ENCODE peak calls at places on chromosomes 16 and 17, in four cellular contexts. Q is K562, U is HepG2, M is GM12878. B is an unnamed sample.

GRCh38 chr17:36686123-36686669 is 84.8 kb downstream of the MRM1 start:
- DNase-seq in Q (no peak), M (no peak), U (no peak), B (no peak)

GRCh38 chr17:63696381-63696961 is 3.5 kb downstream of the LIMD2 start:
- DNase-seq in U (peak; percentile 59), M (no peak), Q (peak; percentile 54), B (peak; percentile 63)

GRCh38 chr16:68920349-68920748 is 77.0 kb downstream of the TANGO6 start:
- DNase-seq in U (no peak), Q (no peak), M (no peak), B (no peak)

GRCh38 chr16:67760831-67761230 is 41.7 kb upstream of the GFOD2 start:
- DNase-seq in Q (no peak), U (no peak), M (no peak), B (no peak)

GRCh38 chr16:70756071-70756470 is 44.9 kb downstream of the VAC14 start:
- DNase-seq in U (no peak), Q (no peak), M (no peak), B (no peak)

GRCh38 chr16:30924086-30924714 is 828 bp downstream of the FBXL19 start:
- DNase-seq in Q (peak; percentile 72), U (no peak), M (no peak), B (no peak)

GRCh38 chr17:4672726-4673125 is 31.2 kb downstream of the PELP1 start:
- DNase-seq in Q (no peak), U (no peak), M (no peak), B (no peak)

GRCh38 chr16:89602273-89602951 is 11.0 kb upstream of the DPEP1 start:
- DNase-seq in Q (peak; percentile 39), U (no peak), M (no peak), B (peak; percentile 37)

GRCh38 chr16:6643083-6643686 is 689.5 kb upstream of the RBFOX1 start:
- DNase-seq in M (peak; percentile 11), Q (peak; percentile 35), U (peak; percentile 31), B (peak; percentile 15)

GRCh38 chr17:37476431-37477130 is 13.1 kb upstream of the DUSP14 start:
- DNase-seq in Q (no peak), U (peak; percentile 23), M (no peak), B (no peak)

GRCh38 chr17:57356153-57356721 is 99.9 kb downstream of the MSI2 start:
- DNase-seq in M (no peak), Q (no peak), U (no peak), B (no peak)

GRCh38 chr16:70695351-70696070 is 9.7 kb upstream of the MTSS2 start:
- DNase-seq in U (peak; percentile 34), Q (peak; percentile 85), M (no peak), B (no peak)

GRCh38 chr16:12535535-12536411 is 267.9 kb downstream of the CPPED1 start:
- DNase-seq in U (peak; percentile 42), M (peak; percentile 97), Q (peak; percentile 34), B (no peak)

GRCh38 chr17:61201211-61201610 is 198.4 kb upstream of the TBX2 start:
- DNase-seq in Q (no peak), U (peak; percentile 44), M (no peak), B (no peak)

GRCh38 chr16:89409161-89409711 is 81.1 kb downstream of the ANKRD11 start:
- DNase-seq in U (no peak), Q (no peak), M (no peak), B (no peak)

GRCh38 chr16:46845952-46846351 is 15.0 kb upstream of the C16orf87 start:
- DNase-seq in U (no peak), M (no peak), Q (no peak), B (no peak)

GRCh38 chr16:10957771-10958486 is 13.6 kb downstream of the CLEC16A start:
- DNase-seq in M (no peak), Q (no peak), U (no peak), B (no peak)

GRCh38 chr16:67537636-67538591 is 9.3 kb downstream of the RIPOR1 start:
- DNase-seq in M (no peak), U (no peak), Q (no peak), B (no peak)

GRCh38 chr17:29168079-29168758 is 12.0 kb downstream of the MYO18A start:
- DNase-seq in U (no peak), Q (peak; percentile 7), M (no peak), B (no peak)

GRCh38 chr16:22235839-22236745 is 30.0 kb downstream of the EEF2K start:
- DNase-seq in Q (no peak), M (no peak), U (no peak), B (no peak)

GRCh38 chr17:19714542-19715411 is 1.6 kb downstream of the SLC47A2 start:
- DNase-seq in U (no peak), M (no peak), Q (no peak), B (no peak)

GRCh38 chr17:12097326-12097725 is 76.6 kb downstream of the MAP2K4 start:
- DNase-seq in M (no peak), U (no peak), Q (no peak), B (no peak)

GRCh38 chr16:9909072-9909471 is 273.2 kb downstream of the GRIN2A start:
- DNase-seq in Q (no peak), M (no peak), U (no peak), B (no peak)

GRCh38 chr17:76252040-76252954 is 12.0 kb upstream of the RNF157 start:
- DNase-seq in Q (no peak), U (peak; percentile 94), M (no peak), B (no peak)

GRCh38 chr17:32490101-32490482 is 3.3 kb downstream of the CDK5R1 start:
- DNase-seq in Q (no peak), U (no peak), M (no peak), B (no peak)

GRCh38 chr17:7445011-7445927 is at the start of gene CHRNB1:
- DNase-seq in Q (peak; percentile 90), U (peak; percentile 85), M (no peak), B (peak; percentile 40)

GRCh38 chr16:27526169-27526568 is 23.5 kb downstream of the GTF3C1 start:
- DNase-seq in U (no peak), M (no peak), Q (peak; percentile 27), B (no peak)

GRCh38 chr16:73124097-73124652 is 76.2 kb upstream of the ZFHX3 start:
- DNase-seq in Q (no peak), M (no peak), U (no peak), B (peak; percentile 34)

GRCh38 chr17:43556292-43556691 is 10.2 kb upstream of the ETV4 start:
- DNase-seq in M (no peak), Q (peak; percentile 80), U (no peak), B (no peak)

GRCh38 chr17:44386182-44386525 is 3.3 kb downstream of the ITGA2B start:
- DNase-seq in U (no peak), Q (no peak), M (no peak), B (no peak)

GRCh38 chr16:69270395-69270794 is 40.8 kb upstream of the VPS4A start:
- DNase-seq in U (no peak), Q (no peak), M (no peak), B (no peak)

GRCh38 chr17:50626037-50626574 is 8.6 kb upstream of the ABCC3 start:
- DNase-seq in Q (peak; percentile 79), M (no peak), U (peak; percentile 84), B (peak; percentile 89)

GRCh38 chr16:5328546-5328945 is 231.0 kb upstream of the EEF2KMT start:
- DNase-seq in U (no peak), Q (peak; percentile 43), M (no peak), B (no peak)

GRCh38 chr17:67359960-67360817 is 6.2 kb downstream of the PSMD12 start:
- DNase-seq in M (no peak), U (no peak), Q (peak; percentile 48), B (no peak)

GRCh38 chr17:29084476-29085148 is 41.7 kb downstream of the PIPOX start:
- DNase-seq in Q (no peak), M (no peak), U (no peak), B (peak; percentile 10)

GRCh38 chr17:41553987-41554680 is 17.7 kb downstream of the KRT9 start:
- DNase-seq in Q (no peak), U (no peak), M (no peak), B (no peak)

GRCh38 chr17:80387071-80387470 is 27.9 kb upstream of the ENDOV start:
- DNase-seq in M (no peak), Q (no peak), U (no peak), B (no peak)

GRCh38 chr17:29590979-29591736 is 1.7 kb upstream of the GIT1 start:
- DNase-seq in U (peak; percentile 58), Q (peak; percentile 58), M (no peak), B (no peak)

GRCh38 chr16:89001117-89002027 is 24.4 kb upstream of the CBFA2T3 start:
- DNase-seq in U (no peak), M (no peak), Q (no peak), B (no peak)

GRCh38 chr17:44961921-44962350 is 6.2 kb downstream of the C1QL1 start:
- DNase-seq in Q (peak; percentile 31), M (no peak), U (peak; percentile 49), B (peak; percentile 49)

GRCh38 chr17:74870512-74870911 is 2.3 kb downstream of the FDXR start:
- DNase-seq in M (no peak), Q (no peak), U (peak; percentile 67), B (no peak)
- TF ChIP-seq SP1 in M (no peak), Q (no peak), U (no peak), B (no peak)

GRCh38 chr16:50238868-50239301 is 27.5 kb upstream of the ADCY7 start:
- DNase-seq in U (no peak), M (no peak), Q (no peak), B (no peak)
- TF ChIP-seq BHLHE40 in U (no peak), M (no peak), Q (no peak), B (no peak)

DNA sequence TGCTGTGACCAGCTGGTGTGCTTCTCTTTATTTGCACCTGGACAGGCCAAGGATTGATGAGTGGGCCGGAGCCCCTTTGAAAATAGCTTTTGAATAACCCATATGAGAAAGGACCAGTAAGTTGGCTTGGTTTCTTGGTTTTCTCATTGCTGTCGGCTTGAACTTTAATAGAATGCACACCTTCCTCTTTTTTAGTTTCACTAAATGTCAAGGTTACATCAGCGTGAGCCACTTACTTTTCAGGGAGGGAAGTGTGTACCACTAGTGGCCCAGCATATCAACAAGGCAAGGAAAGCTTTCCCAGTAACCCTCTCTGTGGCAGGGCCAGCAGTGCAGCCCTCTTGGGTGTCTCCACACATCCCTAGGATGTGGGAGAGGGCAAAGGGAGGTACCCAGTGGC is 433.3 kb downstream of the CA10 start:
- DNase-seq in M (no peak), U (no peak), Q (no peak), B (no peak)
- TF ChIP-seq SP1 in M (no peak), U (no peak), Q (no peak), B (no peak)

GRCh38 chr17:6276711-6277110 is 158.2 kb downstream of the AIPL1 start:
- DNase-seq in Q (no peak), M (no peak), U (no peak), B (no peak)
- TF ChIP-seq BHLHE40 in Q (no peak), M (no peak), U (no peak), B (no peak)

B was measured in HEK293T.